ENCODE peak calls at places on chromosomes 3 and 15, in ten cellular contexts. C is mammary epithelial cell; S is uterus; U is brain microvascular endothelial cell; N is WERI-Rb-1; K is IMR-90; Y is CD8-positive, alpha-beta memory T cell; V is SK-N-SH; G is fibroblast of pulmonary artery; Z is thyroid gland. P is an unnamed sample.

GRCh38 chr3:129625071-129625874 is 18.8 kb upstream of the PLXND1 start:
- DNase-seq in C (no peak), S (peak), U (no peak), N (peak), K (no peak), Y (no peak), V (peak), G (no peak), Z (no peak), P (peak)

GRCh38 chr3:111215481-111215880 is 143.9 kb downstream of the NECTIN3 start:
- DNase-seq in C (peak), S (no peak), U (no peak), N (no peak), K (peak), Y (no peak), V (no peak), G (peak), Z (no peak), P (no peak)

GRCh38 chr15:85589873-85590272 is 204.9 kb downstream of the KLHL25 start:
- DNase-seq in C (peak), S (no peak), U (no peak), N (no peak), K (peak), Y (no peak), V (no peak), G (peak), Z (no peak), P (no peak)

GRCh38 chr15:76190070-76190564 is 121.2 kb downstream of the ETFA start:
- DNase-seq in C (no peak), S (no peak), U (no peak), N (peak), K (no peak), Y (no peak), V (no peak), G (no peak), Z (no peak), P (no peak)

GRCh38 chr3:36894924-36895323 is 49.9 kb downstream of the TRANK1 start:
- DNase-seq in C (no peak), S (no peak), U (no peak), N (no peak), K (no peak), Y (no peak), V (no peak), G (no peak), Z (no peak), P (no peak)

GRCh38 chr15:46442196-46442595 is 807.4 kb downstream of the SQOR start:
- DNase-seq in C (no peak), S (no peak), U (no peak), N (no peak), K (no peak), Y (no peak), V (peak), G (peak), Z (no peak), P (no peak)

GRCh38 chr3:120795017-120795648 is 52.6 kb downstream of the GTF2E1 start:
- DNase-seq in C (peak), S (peak), U (peak), N (peak), K (peak), Y (peak), V (peak), G (peak), Z (peak), P (peak)

GRCh38 chr15:40197434-40197833 is 36.6 kb downstream of the BUB1B start:
- DNase-seq in C (no peak), S (no peak), U (no peak), N (no peak), K (no peak), Y (no peak), V (no peak), G (no peak), Z (no peak), P (no peak)

GRCh38 chr3:182238141-182238540 is 526.4 kb downstream of the SOX2 start:
- DNase-seq in C (no peak), S (no peak), U (no peak), N (no peak), K (no peak), Y (no peak), V (no peak), G (no peak), Z (no peak), P (peak)

GRCh38 chr15:41840092-41840491 is 1.4 kb downstream of the PLA2G4B start:
- DNase-seq in C (no peak), S (no peak), U (no peak), N (peak), K (no peak), Y (no peak), V (no peak), G (no peak), Z (no peak), P (no peak)

GRCh38 chr3:128321418-128321817 is 145.3 kb downstream of the DNAJB8 start:
- DNase-seq in C (no peak), S (no peak), U (no peak), N (no peak), K (no peak), Y (no peak), V (no peak), G (no peak), Z (no peak), P (no peak)

GRCh38 chr3:168884353-168884903 is 779.1 kb downstream of the MECOM start:
- DNase-seq in C (peak), S (peak), U (peak), N (no peak), K (peak), Y (no peak), V (no peak), G (peak), Z (peak), P (no peak)

DNA sequence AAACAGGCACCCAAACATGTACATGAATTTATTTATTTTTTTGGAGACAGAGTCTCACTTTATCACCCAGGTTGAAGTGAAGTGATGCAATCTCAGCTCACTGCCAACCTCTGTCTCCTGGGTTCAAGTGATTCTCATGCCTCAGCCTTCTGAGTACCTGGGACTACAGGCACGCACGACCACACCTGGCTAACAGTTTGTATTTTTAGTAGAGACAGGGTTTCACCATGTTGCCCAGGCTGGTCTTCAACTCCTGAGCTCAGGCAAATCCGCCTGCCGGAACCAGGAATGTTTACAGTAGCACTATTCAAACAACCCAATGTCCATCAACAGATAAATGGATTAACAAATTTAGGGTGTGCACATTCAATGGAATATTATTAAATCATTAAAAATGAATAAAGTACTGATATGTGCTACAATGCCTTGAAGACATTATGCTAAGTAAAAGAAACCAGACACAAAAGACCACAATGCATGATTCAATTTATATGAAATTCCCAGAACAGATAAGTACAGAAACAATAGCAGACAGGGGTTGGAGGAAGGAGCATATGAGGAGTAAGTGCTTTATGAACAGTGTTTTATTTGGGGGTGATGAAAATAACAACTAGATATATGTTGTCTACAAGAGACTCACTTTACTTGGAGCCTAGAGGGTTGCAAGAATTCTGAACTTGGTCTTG is 1.3 kb downstream of the LEO1 start:
- DNase-seq in C (no peak), S (no peak), U (no peak), N (no peak), K (no peak), Y (no peak), V (no peak), G (no peak), Z (peak), P (no peak)
- H3K4me3 ChIP-seq in C (peak), S (peak), U (peak), N (peak), K (peak), Y (peak), V (peak), G (peak), Z (no peak), P (peak)

GRCh38 chr3:62824965-62825592 is 50.1 kb downstream of the CADPS start:
- DNase-seq in C (no peak), S (no peak), U (no peak), N (no peak), K (no peak), Y (no peak), V (no peak), G (no peak), Z (no peak), P (no peak)
- H3K4me3 ChIP-seq in C (no peak), S (no peak), U (no peak), N (no peak), K (no peak), Y (no peak), V (no peak), G (no peak), Z (no peak), P (no peak)

GRCh38 chr3:49198611-49199230 is 27.3 kb downstream of the KLHDC8B start:
- DNase-seq in C (no peak), S (no peak), U (no peak), N (no peak), K (no peak), Y (no peak), V (no peak), G (no peak), Z (no peak), P (no peak)

GRCh38 chr3:49198161-49198560 is 26.8 kb downstream of the KLHDC8B start:
- DNase-seq in C (no peak), S (no peak), U (no peak), N (peak), K (no peak), Y (no peak), V (no peak), G (no peak), Z (no peak), P (no peak)

GRCh38 chr3:49205154-49205788 is 33.9 kb downstream of the KLHDC8B start:
- DNase-seq in C (no peak), S (no peak), U (no peak), N (no peak), K (no peak), Y (no peak), V (no peak), G (no peak), Z (no peak), P (no peak)

GRCh38 chr3:49199900-49200281 is 28.5 kb downstream of the KLHDC8B start:
- DNase-seq in C (no peak), S (no peak), U (no peak), N (no peak), K (no peak), Y (no peak), V (no peak), G (no peak), Z (no peak), P (no peak)

DNA sequence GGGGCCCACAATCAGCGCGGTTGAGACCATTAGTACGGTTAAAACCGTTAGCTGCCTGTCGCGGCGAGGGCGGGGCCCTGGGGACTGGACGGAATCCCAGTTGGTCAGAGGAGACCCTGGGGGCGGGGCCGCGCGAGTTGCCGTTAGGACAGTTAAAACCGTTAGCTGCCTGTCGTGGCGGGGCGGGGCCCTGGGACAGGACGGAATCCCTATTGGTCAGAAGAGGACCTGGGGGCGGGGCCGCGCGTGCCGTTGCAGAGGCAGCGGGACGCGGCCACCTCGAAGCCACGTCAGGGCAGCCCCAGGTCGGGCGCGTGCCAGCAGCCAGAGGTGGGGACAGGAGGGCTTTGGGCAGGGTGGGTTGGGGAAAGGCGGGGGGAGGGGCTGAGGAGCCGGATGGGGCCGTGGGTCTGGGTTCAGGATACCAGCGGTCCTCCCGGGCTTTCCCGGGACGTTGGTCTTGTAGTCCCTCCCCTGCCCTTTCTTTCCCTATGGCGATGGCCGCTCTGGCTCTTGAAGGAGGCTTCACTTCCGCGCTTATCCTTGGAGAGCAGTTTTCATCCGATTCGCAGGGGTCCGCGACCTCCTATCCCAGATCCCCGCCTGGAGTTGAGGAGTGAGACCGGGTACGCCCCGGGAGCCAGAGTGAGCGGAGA is 28.0 kb downstream of the KLHDC8B start:
- DNase-seq in C (peak), S (peak), U (peak), N (no peak), K (peak), Y (no peak), V (peak), G (peak), Z (peak), P (peak)
- H3K4me3 ChIP-seq in C (no peak), S (peak), U (peak), N (no peak), K (no peak), Y (no peak), V (no peak), G (peak), Z (peak), P (peak)

GRCh38 chr15:65423150-65423976 is 616 bp upstream of the IGDCC4 start:
- DNase-seq in C (no peak), S (no peak), U (no peak), N (peak), K (no peak), Y (no peak), V (no peak), G (no peak), Z (no peak), P (no peak)
- H3K4me3 ChIP-seq in C (no peak), S (peak), U (peak), N (peak), K (peak), Y (no peak), V (peak), G (no peak), Z (peak), P (no peak)

DNA sequence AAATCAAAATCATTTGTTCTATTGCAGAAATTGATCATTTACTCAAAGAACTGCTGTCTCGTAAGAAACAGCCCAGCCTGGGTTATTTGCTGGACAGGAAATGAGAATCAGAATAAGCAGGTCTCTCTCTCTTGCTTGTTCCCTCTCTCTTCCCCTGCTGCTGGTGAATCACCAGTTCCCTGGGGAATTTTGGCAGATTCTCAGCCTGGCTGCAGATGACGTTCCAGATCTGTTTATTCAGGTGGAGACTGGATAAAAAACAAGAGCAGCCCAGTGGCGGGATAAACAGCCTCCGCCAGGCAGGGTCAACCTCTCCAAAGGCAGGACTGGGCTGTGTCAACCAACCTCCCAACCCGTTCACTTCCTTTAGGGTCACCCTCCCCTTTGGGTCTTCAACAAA is 72.1 kb downstream of the LRIG1 start:
- DNase-seq in C (peak), S (peak), U (peak), N (no peak), K (peak), Y (no peak), V (peak), G (peak), Z (peak), P (peak)
- H3K4me3 ChIP-seq in C (no peak), S (no peak), U (no peak), N (no peak), K (no peak), Y (no peak), V (no peak), G (no peak), Z (no peak), P (no peak)

GRCh38 chr15:62896380-62896866 is 146.1 kb upstream of the TPM1 start:
- DNase-seq in C (peak), S (no peak), U (peak), N (no peak), K (no peak), Y (no peak), V (no peak), G (peak), Z (no peak), P (no peak)
- H3K4me3 ChIP-seq in C (no peak), S (no peak), U (no peak), N (no peak), K (no peak), Y (no peak), V (no peak), G (no peak), Z (no peak), P (no peak)

DNA sequence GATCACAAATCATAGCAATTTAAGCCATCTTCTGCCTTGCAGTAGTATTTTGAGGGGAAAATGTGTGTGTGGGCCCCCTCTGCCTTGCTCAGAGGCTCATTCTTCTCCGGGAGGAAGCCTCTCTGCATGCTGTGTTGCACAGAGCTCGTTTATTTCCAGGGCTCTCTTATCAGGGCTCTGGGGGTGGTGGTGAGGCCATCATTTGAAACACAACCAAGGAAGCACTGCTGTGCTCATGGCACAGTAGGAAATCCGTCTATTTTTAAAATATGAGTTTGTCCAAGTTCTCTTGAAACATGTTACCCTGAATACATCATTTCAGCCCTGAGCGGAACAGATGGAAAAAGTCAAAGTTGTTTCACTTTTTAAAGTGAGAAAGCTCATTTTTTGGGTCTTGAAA is 369.0 kb upstream of the CFAP20DC start:
- DNase-seq in C (no peak), S (no peak), U (no peak), N (no peak), K (no peak), Y (no peak), V (no peak), G (no peak), Z (no peak), P (no peak)
- H3K4me3 ChIP-seq in C (no peak), S (no peak), U (no peak), N (no peak), K (no peak), Y (no peak), V (no peak), G (no peak), Z (no peak), P (no peak)

GRCh38 chr3:184583345-184584000 is 21.9 kb downstream of the EPHB3 start:
- DNase-seq in C (no peak), S (no peak), U (no peak), N (no peak), K (no peak), Y (no peak), V (peak), G (no peak), Z (peak), P (no peak)
- H3K4me3 ChIP-seq in C (no peak), S (peak), U (peak), N (peak), K (no peak), Y (no peak), V (no peak), G (peak), Z (peak), P (peak)

DNA sequence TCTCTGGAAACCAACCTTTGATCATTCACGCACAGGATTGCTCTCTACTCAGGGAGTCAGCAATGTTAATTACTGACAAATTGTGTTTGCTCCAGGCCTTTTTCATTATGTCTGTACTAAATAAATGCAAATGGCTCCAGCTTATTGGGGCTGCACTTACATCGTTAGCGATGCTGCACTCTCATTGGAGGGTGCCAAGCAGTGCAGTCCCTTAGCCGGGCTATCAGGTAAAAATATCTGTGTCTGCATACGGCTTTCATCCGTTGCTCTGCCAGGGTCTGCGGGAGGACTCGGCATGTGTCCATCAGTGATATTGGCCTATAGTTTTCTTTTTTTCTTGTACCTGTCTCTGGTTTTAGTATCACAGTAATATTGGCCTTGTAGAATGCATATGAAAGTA is 471.5 kb upstream of the CADM2 start:
- DNase-seq in C (no peak), S (no peak), U (no peak), N (no peak), K (no peak), Y (no peak), V (peak), G (no peak), Z (no peak), P (no peak)
- H3K4me3 ChIP-seq in C (no peak), S (no peak), U (no peak), N (no peak), K (no peak), Y (no peak), V (no peak), G (no peak), Z (no peak), P (no peak)

GRCh38 chr3:185583925-185584324 is 2.2 kb upstream of the SENP2 start:
- DNase-seq in C (peak), S (no peak), U (no peak), N (no peak), K (no peak), Y (no peak), V (no peak), G (no peak), Z (no peak), P (no peak)
- H3K4me3 ChIP-seq in C (no peak), S (no peak), U (no peak), N (no peak), K (no peak), Y (no peak), V (no peak), G (no peak), Z (no peak), P (no peak)

P was measured in left lung.